ENCODE peak calls at places on chromosomes 5 and 9, in six cellular contexts. E is heart right ventricle, S is prostate gland, L is lung, F is OCI-LY7, H is kidney. K is an unnamed sample. For H3K4me1, the result is how much of the 10 kb centered on the place peaks cover.

GRCh38 chr9:80648336-80648735 is 1041.0 kb downstream of the TLE1 start:
- DNase-seq in L (no peak), F (no peak), E (no peak), H (no peak), S (no peak), K (no peak)

GRCh38 chr5:137833463-137833862 is 34.2 kb upstream of the MYOT start:
- DNase-seq in S (peak), H (no peak), E (no peak), L (no peak), F (no peak), K (no peak)

GRCh38 chr5:24819841-24820240 is 175.1 kb upstream of the CDH10 start:
- DNase-seq in S (no peak), H (no peak), F (no peak), L (no peak), E (no peak), K (no peak)

GRCh38 chr9:89598926-89599325 is 5.9 kb upstream of the GADD45G start:
- DNase-seq in H (no peak), E (no peak), L (no peak), S (no peak), F (no peak), K (no peak)

GRCh38 chr5:126066795-126067321 is 356.4 kb upstream of the GRAMD2B start:
- DNase-seq in E (no peak), F (no peak), H (no peak), L (no peak), S (no peak), K (no peak)

GRCh38 chr9:12699529-12699928 is 6.3 kb downstream of the TYRP1 start:
- DNase-seq in L (no peak), S (no peak), H (no peak), F (no peak), E (no peak), K (no peak)

GRCh38 chr5:145834917-145835838 is at the start of gene PRELID2:
- DNase-seq in E (peak), F (peak), S (peak), L (peak), H (peak), K (peak)

GRCh38 chr5:169827769-169828168 is 152.5 kb downstream of the INSYN2B start:
- DNase-seq in F (no peak), L (no peak), E (no peak), S (no peak), H (no peak), K (no peak)

GRCh38 chr5:142016576-142016975 is 3.7 kb upstream of the GNPDA1 start:
- DNase-seq in S (no peak), E (no peak), F (no peak), H (no peak), L (no peak), K (no peak)

GRCh38 chr9:115944166-115944948 is 209.2 kb upstream of the PAPPA start:
- DNase-seq in E (peak), H (peak), F (no peak), S (peak), L (peak), K (peak)

GRCh38 chr9:615756-616155 is 225.7 kb upstream of the DMRT1 start:
- DNase-seq in H (no peak), L (no peak), S (peak), E (no peak), F (no peak), K (no peak)

GRCh38 chr5:53426517-53426839 is 54.0 kb upstream of the FST start:
- DNase-seq in L (no peak), E (no peak), S (no peak), F (no peak), H (no peak), K (no peak)

GRCh38 chr5:53427965-53428364 is 52.5 kb upstream of the FST start:
- DNase-seq in L (no peak), F (no peak), S (no peak), E (no peak), H (no peak), K (no peak)

GRCh38 chr5:53424691-53425597 is 55.5 kb upstream of the FST start:
- DNase-seq in E (no peak), H (no peak), F (no peak), S (no peak), L (no peak), K (no peak)

GRCh38 chr5:53426878-53427277 is 53.6 kb upstream of the FST start:
- DNase-seq in F (no peak), E (no peak), L (no peak), S (no peak), H (no peak), K (no peak)

GRCh38 chr5:53425598-53426516 is 54.6 kb upstream of the FST start:
- DNase-seq in L (no peak), S (no peak), H (no peak), E (no peak), F (peak), K (no peak)
- H3K27ac ChIP-seq in L (no peak), S (no peak), H (no peak), E (no peak), F (no peak), K (no peak)

GRCh38 chr5:73448451-73449136 is at the start of gene FOXD1:
- DNase-seq in E (peak), F (peak), L (no peak), S (peak), H (peak), K (peak)

GRCh38 chr5:73450041-73450598 is 1.5 kb upstream of the FOXD1 start:
- DNase-seq in L (no peak), S (no peak), E (no peak), F (no peak), H (no peak), K (no peak)

GRCh38 chr5:73446631-73447233 is 1.8 kb downstream of the FOXD1 start:
- DNase-seq in F (no peak), H (peak), L (no peak), S (no peak), E (no peak), K (no peak)

GRCh38 chr5:73447234-73448071 is 1.1 kb downstream of the FOXD1 start:
- DNase-seq in L (no peak), F (peak), H (peak), S (no peak), E (no peak), K (no peak)

DNA sequence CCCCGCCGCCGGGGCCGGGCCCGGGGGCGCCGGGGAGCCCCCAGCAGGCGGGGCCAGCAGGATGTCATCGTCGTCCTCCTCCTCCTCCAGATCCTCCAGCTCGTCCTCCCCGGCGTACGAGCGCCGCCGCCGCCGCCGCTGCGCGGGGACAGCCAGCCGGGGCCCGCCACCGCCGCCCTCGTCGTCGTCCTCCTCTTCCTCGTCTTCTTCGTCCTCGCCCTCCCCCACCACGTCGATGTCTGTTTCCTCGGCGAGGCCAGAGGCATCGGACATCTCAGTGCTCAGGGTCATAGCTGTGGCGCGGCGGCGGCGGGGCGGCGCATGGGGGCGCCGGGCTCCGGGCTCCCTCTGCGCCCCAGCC is 525 bp downstream of the FOXD1 start:
- DNase-seq in F (peak), E (no peak), S (no peak), L (no peak), H (peak), K (no peak)
- TF ChIP-seq CTCF in F (no peak), E (no peak), S (no peak), L (no peak), H (no peak), K (no peak)

GRCh38 chr5:5199460-5199859 is 59.3 kb downstream of the ADAMTS16 start:
- DNase-seq in L (no peak), S (no peak), H (no peak), F (no peak), E (no peak), K (no peak)
- H3K4me1 ChIP-seq in L (under half), S (under half), H (under half), F (under half), E (under half), K (under half)

DNA sequence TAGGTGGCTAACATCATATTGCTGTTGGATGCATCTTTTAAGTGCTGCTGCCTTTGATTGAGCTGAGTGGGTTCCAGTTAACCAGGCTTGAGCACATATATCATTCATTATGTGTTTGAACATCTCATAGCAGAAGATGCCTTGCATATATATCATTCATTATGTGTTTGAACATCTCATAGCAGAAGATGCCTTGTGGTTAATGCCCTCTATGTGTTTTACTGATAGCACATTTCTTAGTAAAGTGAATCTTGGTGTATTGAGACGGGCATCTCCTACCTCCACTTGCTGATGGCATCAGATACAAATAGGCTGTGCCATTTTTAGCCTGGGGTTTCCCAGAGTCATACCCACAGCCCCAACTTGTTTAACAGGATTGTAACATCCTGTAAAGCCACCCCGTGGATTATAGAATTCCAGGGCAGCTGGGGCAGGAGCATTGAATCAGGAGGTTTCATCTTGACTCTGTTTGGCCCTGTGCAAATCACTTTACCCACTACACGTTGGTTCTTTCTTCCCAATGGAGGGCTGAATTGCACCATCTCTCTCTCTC is 26.5 kb downstream of the MTAP start:
- DNase-seq in F (no peak), H (no peak), E (no peak), L (no peak), S (no peak), K (no peak)
- H3K27ac ChIP-seq in F (no peak), H (no peak), E (no peak), L (no peak), S (no peak), K (no peak)

GRCh38 chr5:113663879-113664278 is 150.4 kb downstream of the YTHDC2 start:
- DNase-seq in H (no peak), S (no peak), F (peak), E (peak), L (no peak), K (no peak)
- TF ChIP-seq CTCF in H (peak), S (no peak), F (peak), E (no peak), L (peak), K (no peak)

DNA sequence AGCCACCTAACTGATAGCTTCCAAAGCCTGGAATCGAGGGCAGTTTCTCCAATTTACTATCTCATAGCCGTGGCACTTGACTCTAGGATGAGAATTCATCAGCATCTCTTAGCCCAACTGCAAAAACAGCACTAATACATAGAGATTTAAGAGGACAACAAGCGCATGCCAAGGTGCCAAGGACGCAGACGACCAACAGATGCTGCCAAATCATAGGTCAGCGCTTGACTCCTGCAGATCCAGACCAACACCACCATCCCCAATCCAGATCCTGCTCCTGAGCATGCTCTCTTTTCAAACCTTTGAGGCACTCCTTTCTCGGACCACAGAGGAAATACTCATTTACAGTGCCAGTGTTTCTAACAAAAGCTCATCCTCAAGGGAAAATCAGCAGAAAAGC is 24.6 kb downstream of the NRG2 start:
- DNase-seq in S (no peak), L (no peak), H (no peak), F (no peak), E (no peak), K (no peak)
- H3K4me1 ChIP-seq in S (under half), L (under half), H (under half), F (under half), E (under half), K (under half)

K was measured in tibial artery.